ENCODE peak calls at places on chromosomes 7 and 10, in ten cellular contexts. D is K562, E is body of pancreas, M is stomach, P is heart left ventricle, K is spleen, I is IMR-90, T is uterus, J is sigmoid colon, G is A549. N is an unnamed sample.
A peak's percentile ranks its signal among the peaks of the same experiment; 100 is the strongest.

GRCh38 chr7:947391-948210 is 6.9 kb downstream of the ADAP1 start:
- DNase-seq in E (no peak), M (no peak), D (no peak), G (no peak), K (peak; percentile 61), J (peak; percentile 56), P (peak; percentile 40), I (no peak), T (no peak), N (no peak)

GRCh38 chr7:133502498-133502897 is 249.6 kb downstream of the EXOC4 start:
- DNase-seq in P (no peak), I (no peak), K (no peak), T (no peak), D (no peak), G (no peak), J (no peak), M (no peak), E (no peak), N (no peak)

GRCh38 chr7:15837627-15838026 is 151.1 kb upstream of the MEOX2 start:
- DNase-seq in T (no peak), M (no peak), P (no peak), D (no peak), E (no peak), G (no peak), K (no peak), J (no peak), I (no peak), N (no peak)

GRCh38 chr10:13120786-13121499 is 21.0 kb downstream of the OPTN start:
- DNase-seq in M (no peak), K (no peak), E (no peak), P (no peak), G (no peak), I (no peak), T (no peak), J (no peak), D (no peak), N (no peak)

GRCh38 chr7:81158189-81158588 is 239.3 kb upstream of the SEMA3C start:
- DNase-seq in J (no peak), G (peak; percentile 23), I (no peak), D (no peak), K (no peak), E (no peak), M (no peak), T (no peak), P (no peak), N (no peak)

GRCh38 chr7:89813096-89813495 is 341.2 kb upstream of the STEAP1 start:
- DNase-seq in P (no peak), I (no peak), M (no peak), D (no peak), K (no peak), J (no peak), E (no peak), G (no peak), T (no peak), N (no peak)

GRCh38 chr10:116719712-116720111 is 22.7 kb downstream of the HSPA12A start:
- DNase-seq in P (no peak), E (no peak), M (no peak), K (no peak), J (no peak), I (no peak), D (no peak), G (no peak), T (no peak), N (no peak)

GRCh38 chr7:74454948-74455804 is 1.5 kb downstream of the GTF2IRD1 start:
- DNase-seq in I (no peak), J (no peak), G (no peak), P (peak; percentile 63), T (peak; percentile 36), M (peak; percentile 89), E (peak; percentile 92), D (peak; percentile 40), K (no peak), N (no peak)

GRCh38 chr10:62036186-62037081 is 134.9 kb downstream of the ARID5B start:
- DNase-seq in M (no peak), K (no peak), G (no peak), J (no peak), P (no peak), E (peak; percentile 31), I (no peak), T (no peak), D (no peak), N (no peak)

GRCh38 chr7:129085148-129085547 is 30.2 kb upstream of the TNPO3 start:
- DNase-seq in K (no peak), J (no peak), G (no peak), M (no peak), T (no peak), E (no peak), P (no peak), I (no peak), D (no peak), N (no peak)

GRCh38 chr7:139999516-139999915 is 63.2 kb downstream of the PARP12 start:
- DNase-seq in K (peak; percentile 12), M (no peak), J (no peak), D (no peak), T (no peak), G (no peak), E (no peak), P (no peak), I (no peak), N (no peak)

GRCh38 chr10:82737556-82737955 is 862.6 kb downstream of the NRG3 start:
- DNase-seq in M (no peak), I (no peak), P (no peak), E (no peak), T (no peak), K (no peak), J (no peak), G (no peak), D (no peak), N (no peak)

GRCh38 chr7:108211382-108212201 is 81.4 kb upstream of the LAMB4 start:
- DNase-seq in I (peak; percentile 59), K (no peak), J (no peak), P (no peak), M (peak; percentile 31), D (peak; percentile 60), E (no peak), G (peak; percentile 96), T (no peak), N (no peak)

GRCh38 chr7:148584154-148584827 is 6.3 kb upstream of the C7orf33 start:
- DNase-seq in P (no peak), K (no peak), D (no peak), J (no peak), E (no peak), M (no peak), I (no peak), T (no peak), G (no peak), N (no peak)

GRCh38 chr7:55349126-55349525 is 16.0 kb upstream of the LANCL2 start:
- DNase-seq in G (no peak), J (no peak), D (no peak), M (no peak), T (no peak), P (no peak), E (no peak), K (no peak), I (no peak), N (no peak)

GRCh38 chr7:55345292-55345691 is 19.8 kb upstream of the LANCL2 start:
- DNase-seq in I (no peak), E (no peak), G (no peak), D (no peak), J (no peak), T (no peak), K (no peak), M (no peak), P (no peak), N (no peak)

GRCh38 chr7:55351263-55351662 is 13.9 kb upstream of the LANCL2 start:
- DNase-seq in E (no peak), T (no peak), D (no peak), J (no peak), M (no peak), G (no peak), I (no peak), P (no peak), K (no peak), N (no peak)

GRCh38 chr7:55350281-55350680 is 14.9 kb upstream of the LANCL2 start:
- DNase-seq in J (no peak), P (no peak), K (no peak), E (no peak), I (no peak), M (no peak), D (no peak), T (no peak), G (no peak), N (no peak)

GRCh38 chr7:55348502-55348901 is 16.6 kb upstream of the LANCL2 start:
- DNase-seq in E (no peak), P (no peak), J (no peak), T (no peak), K (no peak), D (no peak), M (no peak), I (peak; percentile 37), G (no peak), N (no peak)
- H3K27ac ChIP-seq in E (no peak overlapping the region), P (no peak overlapping the region), J (no peak overlapping the region), T (peak overlapping the region; percentile 62), K (no peak overlapping the region), D (no peak overlapping the region), M (no peak overlapping the region), I (no peak overlapping the region), G (no peak overlapping the region), N (no peak overlapping the region)

GRCh38 chr10:95876756-95877155 is 31.0 kb upstream of the CC2D2B start:
- DNase-seq in M (no peak), P (no peak), E (no peak), J (no peak), I (no peak), T (no peak), G (no peak), D (no peak), K (no peak), N (no peak)
- TF ChIP-seq POLR2A in M (no peak), P (no peak), E (no peak), J (no peak), I (no peak), T (no peak), G (no peak), D (no peak), K (no peak), N (no peak)

GRCh38 chr10:74167443-74167842 is 16.4 kb downstream of the ADK start:
- DNase-seq in K (no peak), M (no peak), J (no peak), G (no peak), I (no peak), T (no peak), E (no peak), D (no peak), P (no peak), N (no peak)

GRCh38 chr10:74165530-74165901 is 14.5 kb downstream of the ADK start:
- DNase-seq in E (no peak), K (no peak), M (no peak), I (peak; percentile 39), T (no peak), J (no peak), P (no peak), G (no peak), D (peak; percentile 40), N (no peak)

GRCh38 chr10:74164641-74165529 is 13.9 kb downstream of the ADK start:
- DNase-seq in E (no peak), K (no peak), J (no peak), G (no peak), M (no peak), I (peak; percentile 28), D (no peak), T (no peak), P (no peak), N (no peak)

GRCh38 chr10:74163313-74164068 is 12.5 kb downstream of the ADK start:
- DNase-seq in I (no peak), P (no peak), J (no peak), E (no peak), D (no peak), K (no peak), G (no peak), T (no peak), M (no peak), N (no peak)
- H3K4me1 ChIP-seq in I (peaks cover 4% of the 10 kb centered on the region), P (peaks cover 27% of the 10 kb centered on the region), J (no peaks in the 10 kb centered on the region), E (no peaks in the 10 kb centered on the region), D (no peaks in the 10 kb centered on the region), K (no peaks in the 10 kb centered on the region), G (peaks cover 16% of the 10 kb centered on the region), T (no peaks in the 10 kb centered on the region), M (no peaks in the 10 kb centered on the region), N (no peaks in the 10 kb centered on the region)

GRCh38 chr7:112986256-112987031 is 100.2 kb downstream of the GPR85 start:
- DNase-seq in D (no peak), I (peak; percentile 59), M (no peak), K (no peak), P (no peak), G (no peak), T (no peak), J (no peak), E (no peak), N (no peak)
- H3K27ac ChIP-seq in D (no peak overlapping the region), I (peak overlapping the region; percentile 98), M (no peak overlapping the region), K (no peak overlapping the region), P (peak overlapping the region; percentile 84), G (no peak overlapping the region), T (no peak overlapping the region), J (peak overlapping the region; percentile 57), E (no peak overlapping the region), N (no peak overlapping the region)

N was measured in esophagus muscularis mucosa.